ENCODE peak calls at places on chromosomes 1 and 21, in seven cellular contexts. K, V, F, O, B, D and R are unnamed samples.

GRCh38 chr1:62181531-62181930 is 13.1 kb upstream of the L1TD1 start:
- DNase-seq in K (peak), V (no peak), F (no peak), O (peak), B (no peak), D (no peak), R (no peak)

GRCh38 chr1:2320760-2321159 is 70.6 kb downstream of the MORN1 start:
- DNase-seq in K (no peak), V (no peak), F (no peak), O (no peak), B (no peak), D (no peak), R (no peak)

GRCh38 chr1:206907304-206907991 is 10.2 kb downstream of the IL24 start:
- DNase-seq in K (peak), V (no peak), F (no peak), O (no peak), B (no peak), D (no peak), R (no peak)

GRCh38 chr1:2857521-2857920 is 56.0 kb upstream of the TTC34 start:
- DNase-seq in K (no peak), V (no peak), F (no peak), O (no peak), B (no peak), D (no peak), R (no peak)

GRCh38 chr1:53899708-53900107 is 5.7 kb downstream of the DIO1 start:
- DNase-seq in K (no peak), V (no peak), F (no peak), O (no peak), B (no peak), D (no peak), R (no peak)

GRCh38 chr1:28811369-28811765 is 603 bp upstream of the OPRD1 start:
- DNase-seq in K (no peak), V (no peak), F (no peak), O (no peak), B (no peak), D (no peak), R (no peak)

GRCh38 chr1:109197163-109198042 is 16.3 kb upstream of the SARS1 start:
- DNase-seq in K (no peak), V (no peak), F (peak), O (no peak), B (peak), D (no peak), R (no peak)

GRCh38 chr1:25871704-25872494 is 3.6 kb downstream of the PAQR7 start:
- DNase-seq in K (no peak), V (no peak), F (no peak), O (no peak), B (no peak), D (no peak), R (no peak)

GRCh38 chr1:43137445-43138052 is 34.5 kb downstream of the EBNA1BP2 start:
- DNase-seq in K (no peak), V (no peak), F (no peak), O (no peak), B (no peak), D (no peak), R (no peak)

GRCh38 chr1:182962554-182963115 is 9.7 kb upstream of the SHCBP1L start:
- DNase-seq in K (peak), V (no peak), F (peak), O (peak), B (peak), D (no peak), R (no peak)

GRCh38 chr21:43931454-43931853 is 66.4 kb downstream of the AGPAT3 start:
- DNase-seq in K (no peak), V (no peak), F (no peak), O (no peak), B (no peak), D (no peak), R (no peak)

GRCh38 chr1:17475729-17476128 is 36.3 kb upstream of the RCC2 start:
- DNase-seq in K (no peak), V (no peak), F (peak), O (no peak), B (peak), D (no peak), R (no peak)

GRCh38 chr1:54743416-54743815 is 20.9 kb downstream of the PARS2 start:
- DNase-seq in K (no peak), V (no peak), F (no peak), O (no peak), B (no peak), D (no peak), R (no peak)

GRCh38 chr1:3016641-3017439 is 4.4 kb upstream of the ACTRT2 start:
- DNase-seq in K (no peak), V (no peak), F (no peak), O (no peak), B (no peak), D (no peak), R (no peak)

GRCh38 chr1:7519181-7519860 is 251.8 kb upstream of the VAMP3 start:
- DNase-seq in K (no peak), V (no peak), F (no peak), O (no peak), B (no peak), D (no peak), R (no peak)

GRCh38 chr1:66938618-66939017 is 13.8 kb downstream of the MIER1 start:
- DNase-seq in K (no peak), V (no peak), F (no peak), O (no peak), B (peak), D (no peak), R (no peak)

GRCh38 chr1:53145942-53146708 is 3.7 kb upstream of the SLC1A7 start:
- DNase-seq in K (peak), V (no peak), F (peak), O (peak), B (peak), D (no peak), R (no peak)

GRCh38 chr1:76023669-76024407 is 50.7 kb upstream of the ST6GALNAC3 start:
- DNase-seq in K (no peak), V (no peak), F (no peak), O (no peak), B (no peak), D (no peak), R (no peak)

GRCh38 chr1:30381671-30382365 is 341.6 kb downstream of the MATN1 start:
- DNase-seq in K (no peak), V (no peak), F (no peak), O (no peak), B (no peak), D (no peak), R (no peak)

GRCh38 chr1:34037109-34037508 is 127.9 kb downstream of the CSMD2 start:
- DNase-seq in K (no peak), V (no peak), F (no peak), O (no peak), B (no peak), D (no peak), R (no peak)

GRCh38 chr1:145961109-145961424 is 3.2 kb upstream of the LIX1L start:
- DNase-seq in K (no peak), V (no peak), F (no peak), O (no peak), B (no peak), D (no peak), R (no peak)

GRCh38 chr1:29649375-29650040 is 413.2 kb downstream of the PTPRU start:
- DNase-seq in K (no peak), V (no peak), F (no peak), O (no peak), B (no peak), D (no peak), R (no peak)

GRCh38 chr1:65505547-65506325 is 85.3 kb downstream of the LEPR start:
- DNase-seq in K (no peak), V (no peak), F (no peak), O (no peak), B (no peak), D (no peak), R (no peak)

GRCh38 chr1:162171078-162171477 is 101.6 kb downstream of the NOS1AP start:
- DNase-seq in K (no peak), V (no peak), F (peak), O (no peak), B (no peak), D (no peak), R (no peak)

GRCh38 chr1:50829010-50829958 is 130.8 kb downstream of the FAF1 start:
- DNase-seq in K (no peak), V (no peak), F (no peak), O (peak), B (no peak), D (no peak), R (no peak)

GRCh38 chr1:38239258-38239657 is 192.7 kb upstream of the POU3F1 start:
- DNase-seq in K (no peak), V (no peak), F (no peak), O (no peak), B (no peak), D (no peak), R (no peak)

GRCh38 chr1:243950166-243950565 is 100.1 kb upstream of the AKT3 start:
- DNase-seq in K (no peak), V (no peak), F (peak), O (no peak), B (peak), D (no peak), R (no peak)

GRCh38 chr21:45986316-45987051 is 4.9 kb downstream of the COL6A1 start:
- DNase-seq in K (no peak), V (no peak), F (no peak), O (no peak), B (no peak), D (no peak), R (no peak)